ENCODE peak calls at places on chromosome 1, in five cellular contexts. B is left ventricle myocardium inferior; Y is substantia nigra; N is stimulated activated naive CD4-positive, alpha-beta T cell treated with Interleukin-2 at 50 U/mL for 16 hours; C is HFFc6. Z is an unnamed sample.
A peak's percentile ranks its signal among the peaks of the same experiment; 100 is the strongest.

GRCh38 chr1:82565146-82565545 is 764.4 kb downstream of the ADGRL2 start:
- DNase-seq in B (no peak), N (no peak), Y (no peak), C (peak; percentile 31), Z (peak; percentile 83)

GRCh38 chr1:68051475-68051874 is 1.0 kb upstream of the DIRAS3 start:
- DNase-seq in Y (no peak), B (peak; percentile 38), C (peak; percentile 71), N (no peak), Z (no peak)

GRCh38 chr1:43225168-43225567 is 44.6 kb upstream of the TMEM125 start:
- DNase-seq in N (no peak), B (no peak), C (peak; percentile 40), Y (no peak), Z (no peak)

GRCh38 chr1:68516066-68516465 is 19.2 kb upstream of the DEPDC1 start:
- DNase-seq in B (no peak), C (no peak), N (no peak), Y (no peak), Z (no peak)

GRCh38 chr1:244862354-244862698 is 2.0 kb downstream of the HNRNPU start:
- DNase-seq in C (no peak), B (no peak), N (no peak), Y (no peak), Z (no peak)

GRCh38 chr1:42003433-42003832 is 84.7 kb upstream of the HIVEP3 start:
- DNase-seq in C (no peak), B (no peak), N (no peak), Y (no peak), Z (no peak)

GRCh38 chr1:50858761-50859160 is 101.3 kb downstream of the FAF1 start:
- DNase-seq in N (no peak), Y (no peak), B (no peak), C (no peak), Z (no peak)

GRCh38 chr1:67677925-67678324 is 7.1 kb upstream of the GADD45A start:
- DNase-seq in B (no peak), Y (no peak), C (no peak), N (no peak), Z (peak; percentile 48)

GRCh38 chr1:40182956-40183710 is 21.9 kb downstream of the RLF start:
- DNase-seq in Y (no peak), N (no peak), C (peak; percentile 13), B (no peak), Z (no peak)

GRCh38 chr1:200556005-200556404 is 64.5 kb downstream of the KIF14 start:
- DNase-seq in B (no peak), C (no peak), Y (no peak), N (no peak), Z (no peak)

GRCh38 chr1:35808376-35809155 is 750 bp downstream of the AGO4 start:
- DNase-seq in Y (peak; percentile 31), B (peak; percentile 38), N (peak; percentile 17), C (peak; percentile 20), Z (no peak)

GRCh38 chr1:48206371-48206770 is 16.1 kb upstream of the SLC5A9 start:
- DNase-seq in Y (no peak), B (no peak), C (no peak), N (no peak), Z (no peak)

GRCh38 chr1:46801323-46802055 is 2.6 kb downstream of the CYP4B1 start:
- DNase-seq in Y (no peak), B (no peak), C (no peak), N (no peak), Z (no peak)

GRCh38 chr1:24168246-24168645 is 18.8 kb downstream of the IFNLR1 start:
- DNase-seq in C (no peak), B (no peak), Y (no peak), N (no peak), Z (no peak)

GRCh38 chr1:9198538-9199361 is 35.8 kb upstream of the H6PD start:
- DNase-seq in Y (no peak), C (no peak), N (no peak), B (no peak), Z (no peak)

GRCh38 chr1:149986486-149987296 is 23.8 kb downstream of the OTUD7B start:
- DNase-seq in C (peak; percentile 83), N (no peak), B (no peak), Y (no peak), Z (peak; percentile 93)

GRCh38 chr1:39154553-39155361 is 49.7 kb upstream of the MACF1 start:
- DNase-seq in N (no peak), Y (no peak), C (peak; percentile 63), B (peak; percentile 26), Z (peak; percentile 79)

GRCh38 chr1:199954701-199955100 is 72.8 kb upstream of the NR5A2 start:
- DNase-seq in Y (no peak), N (no peak), B (no peak), C (no peak), Z (no peak)

GRCh38 chr1:223244366-223245103 is 101.5 kb upstream of the TLR5 start:
- DNase-seq in B (no peak), Y (no peak), N (no peak), C (peak; percentile 11), Z (no peak)

GRCh38 chr1:209651148-209651547 is 1.1 kb downstream of the LAMB3 start:
- DNase-seq in C (peak; percentile 82), Y (no peak), B (peak; percentile 68), N (peak; percentile 69), Z (peak; percentile 73)

GRCh38 chr1:8598783-8599182 is 218.7 kb downstream of the RERE start:
- DNase-seq in B (no peak), C (no peak), Y (peak; percentile 7), N (no peak), Z (no peak)

GRCh38 chr1:98385691-98386090 is 275.8 kb upstream of the SNX7 start:
- DNase-seq in Y (no peak), N (no peak), B (no peak), C (no peak), Z (no peak)

GRCh38 chr1:222582099-222582774 is 7.5 kb downstream of the TAF1A start:
- DNase-seq in Y (no peak), B (no peak), N (no peak), C (peak; percentile 13), Z (no peak)

GRCh38 chr1:45658171-45658570 is 28.2 kb downstream of the GPBP1L1 start:
- DNase-seq in Y (no peak), C (no peak), N (no peak), B (no peak), Z (no peak)

GRCh38 chr1:201624741-201625646 is 86.1 kb downstream of the NAV1 start:
- DNase-seq in B (no peak), C (peak; percentile 96), Y (no peak), N (no peak), Z (peak; percentile 95)

GRCh38 chr1:224067621-224068457 is 46.1 kb upstream of the FBXO28 start:
- DNase-seq in B (no peak), N (no peak), Y (no peak), C (peak; percentile 68), Z (peak; percentile 37)

GRCh38 chr1:232440325-232441059 is 189.4 kb downstream of the SIPA1L2 start:
- DNase-seq in N (no peak), Y (no peak), B (no peak), C (no peak), Z (no peak)

GRCh38 chr1:225860860-225861441 is 21.2 kb downstream of the TMEM63A start:
- DNase-seq in Y (no peak), B (no peak), N (no peak), C (no peak), Z (no peak)

GRCh38 chr1:93692983-93693591 is 11.4 kb upstream of the BCAR3 start:
- DNase-seq in B (no peak), Y (no peak), C (peak; percentile 86), N (peak; percentile 38), Z (peak; percentile 92)

GRCh38 chr1:230548357-230548756 is 93.9 kb upstream of the COG2 start:
- DNase-seq in C (no peak), Y (no peak), B (no peak), N (no peak), Z (no peak)

GRCh38 chr1:174247472-174247871 is 88.2 kb downstream of the RABGAP1L start:
- DNase-seq in N (no peak), C (no peak), Y (no peak), B (no peak), Z (no peak)

GRCh38 chr1:18110968-18111367 is 3.4 kb downstream of the IGSF21 start:
- DNase-seq in Y (no peak), B (peak; percentile 20), C (no peak), N (no peak), Z (no peak)

GRCh38 chr1:2084306-2084705 is 34.1 kb downstream of the PRKCZ start:
- DNase-seq in C (no peak), B (no peak), Y (no peak), N (no peak), Z (no peak)

GRCh38 chr1:228362141-228362883 is 44.3 kb downstream of the TRIM11 start:
- DNase-seq in B (peak; percentile 13), Y (no peak), C (no peak), N (no peak), Z (no peak)

GRCh38 chr1:180131510-180131909 is 23.2 kb upstream of the QSOX1 start:
- DNase-seq in B (no peak), C (peak; percentile 91), N (no peak), Y (no peak), Z (peak; percentile 73)

GRCh38 chr1:8437286-8437685 is 119.4 kb downstream of the SLC45A1 start:
- DNase-seq in B (no peak), Y (no peak), C (no peak), N (no peak), Z (no peak)

Z was measured in NCI-H226.